ENCODE peak calls at places on chromosomes 12 and 14, in four cellular contexts. F is HCT116, G is fibroblast of lung, O is SK-N-SH. Z is an unnamed sample.

GRCh38 chr14:61864329-61864898 is 102.2 kb downstream of the SNAPC1 start:
- DNase-seq in G (no peak), O (no peak), F (no peak), Z (no peak)

GRCh38 chr14:58283730-58284129 is 14.6 kb upstream of the ARID4A start:
- DNase-seq in F (no peak), O (no peak), G (no peak), Z (no peak)

GRCh38 chr12:111313833-111314259 is 55.0 kb downstream of the PHETA1 start:
- DNase-seq in G (peak; percentile 42), O (peak; percentile 93), F (peak; percentile 63), Z (peak; percentile 99)

GRCh38 chr12:81520064-81520945 is 238.8 kb downstream of the PPFIA2 start:
- DNase-seq in O (no peak), F (no peak), G (peak; percentile 23), Z (peak; percentile 11)

GRCh38 chr12:52285851-52286530 is 5.3 kb downstream of the KRT81 start:
- DNase-seq in O (no peak), F (no peak), G (no peak), Z (no peak)

GRCh38 chr12:122895290-122895689 is 634 bp downstream of the VPS37B start:
- DNase-seq in F (no peak), O (peak; percentile 38), G (no peak), Z (no peak)

GRCh38 chr12:110582286-110583136 is 607 bp downstream of the PPTC7 start:
- DNase-seq in G (peak; percentile 52), F (no peak), O (peak; percentile 84), Z (peak; percentile 87)

GRCh38 chr14:75268638-75269550 is 9.7 kb upstream of the FOS start:
- DNase-seq in F (no peak), O (no peak), G (no peak), Z (no peak)

GRCh38 chr12:2239376-2240010 is 186.7 kb downstream of the CACNA1C start:
- DNase-seq in G (no peak), O (peak; percentile 52), F (no peak), Z (no peak)

GRCh38 chr12:55034218-55034617 is 14.4 kb downstream of the NEUROD4 start:
- DNase-seq in O (no peak), G (no peak), F (no peak), Z (no peak)

GRCh38 chr12:79451988-79452387 is 238.8 kb downstream of the PAWR start:
- DNase-seq in F (no peak), G (peak; percentile 92), O (peak; percentile 23), Z (peak; percentile 78)

GRCh38 chr12:124545508-124546418 is 21.6 kb downstream of the NCOR2 start:
- DNase-seq in G (peak; percentile 92), F (no peak), O (no peak), Z (peak; percentile 98)

GRCh38 chr14:90556050-90556477 is 159.2 kb downstream of the CALM1 start:
- DNase-seq in F (no peak), G (no peak), O (peak; percentile 64), Z (no peak)

GRCh38 chr12:122003646-122004611 is 17.8 kb upstream of the BCL7A start:
- DNase-seq in G (peak; percentile 81), O (no peak), F (no peak), Z (peak; percentile 90)

GRCh38 chr14:54329082-54329695 is 67.6 kb upstream of the CDKN3 start:
- DNase-seq in G (peak; percentile 72), F (peak; percentile 29), O (no peak), Z (no peak)

GRCh38 chr12:118183711-118184110 is 47.8 kb downstream of the PEBP1 start:
- DNase-seq in O (no peak), F (no peak), G (peak; percentile 14), Z (no peak)

GRCh38 chr12:26798013-26798412 is 35.0 kb downstream of the ITPR2 start:
- DNase-seq in O (no peak), F (no peak), G (peak; percentile 75), Z (no peak)

GRCh38 chr14:45199246-45199645 is 53.8 kb downstream of the MIS18BP1 start:
- DNase-seq in O (no peak), F (no peak), G (peak; percentile 92), Z (no peak)

GRCh38 chr14:96198430-96199133 is 6.1 kb upstream of the BDKRB2 start:
- DNase-seq in G (no peak), O (no peak), F (no peak), Z (no peak)

GRCh38 chr14:100417466-100417865 is 94.3 kb downstream of the SLC25A47 start:
- DNase-seq in G (peak; percentile 95), F (peak; percentile 63), O (peak; percentile 85), Z (peak; percentile 97)

GRCh38 chr12:2858944-2859352 is 2.1 kb upstream of the TEX52 start:
- DNase-seq in G (no peak), O (no peak), F (no peak), Z (no peak)

GRCh38 chr12:88266851-88267360 is 124.8 kb downstream of the TMTC3 start:
- DNase-seq in G (no peak), O (no peak), F (no peak), Z (peak; percentile 1)

GRCh38 chr12:98863167-98863566 is 218.1 kb downstream of the APAF1 start:
- DNase-seq in F (no peak), O (no peak), G (no peak), Z (no peak)

GRCh38 chr14:39097159-39097558 is 5.9 kb downstream of the SEC23A start:
- DNase-seq in O (no peak), F (no peak), G (peak; percentile 89), Z (peak; percentile 73)

GRCh38 chr14:93914278-93914677 is 12.9 kb upstream of the FAM181A start:
- DNase-seq in F (no peak), O (no peak), G (no peak), Z (no peak)

GRCh38 chr14:101502761-101503392 is 58.4 kb upstream of the DIO3 start:
- DNase-seq in F (no peak), G (no peak), O (no peak), Z (peak; percentile 73)

GRCh38 chr12:55060470-55060869 is 40.7 kb downstream of the NEUROD4 start:
- DNase-seq in O (no peak), G (no peak), F (no peak), Z (no peak)

GRCh38 chr14:90454041-90455000 is 57.5 kb downstream of the CALM1 start:
- DNase-seq in F (peak; percentile 57), O (peak; percentile 95), G (peak; percentile 92), Z (peak; percentile 98)

GRCh38 chr14:90677484-90678045 is 138.7 kb downstream of the TTC7B start:
- DNase-seq in F (no peak), O (no peak), G (peak; percentile 79), Z (peak; percentile 84)

GRCh38 chr14:41868396-41868795 is 261.7 kb downstream of the LRFN5 start:
- DNase-seq in O (no peak), F (no peak), G (peak; percentile 24), Z (no peak)

GRCh38 chr14:28773917-28774691 is 7.5 kb downstream of the FOXG1 start:
- DNase-seq in G (peak; percentile 57), O (no peak), F (no peak), Z (no peak)

GRCh38 chr12:121476477-121476876 is 76.6 kb downstream of the RNF34 start:
- DNase-seq in F (no peak), G (no peak), O (no peak), Z (no peak)

GRCh38 chr14:101525646-101526527 is 35.4 kb upstream of the DIO3 start:
- DNase-seq in F (no peak), O (peak; percentile 75), G (no peak), Z (no peak)

GRCh38 chr14:94394594-94395305 is 6.3 kb upstream of the SERPINA1 start:
- DNase-seq in G (peak; percentile 69), F (no peak), O (no peak), Z (peak; percentile 87)

GRCh38 chr12:92472198-92472597 is 230.6 kb upstream of the PLEKHG7 start:
- DNase-seq in F (no peak), O (no peak), G (peak; percentile 66), Z (no peak)

GRCh38 chr14:90561031-90561430 is 164.2 kb downstream of the CALM1 start:
- DNase-seq in F (no peak), O (no peak), G (no peak), Z (no peak)

GRCh38 chr14:71659165-71659564 is 273.1 kb upstream of the RGS6 start:
- DNase-seq in F (no peak), O (no peak), G (peak; percentile 55), Z (no peak)

GRCh38 chr14:63770187-63770807 is 42.4 kb upstream of the SGPP1 start:
- DNase-seq in F (peak; percentile 36), G (peak; percentile 41), O (peak; percentile 53), Z (peak; percentile 81)

GRCh38 chr14:105020815-105021655 is at the start of gene CDCA4:
- DNase-seq in F (peak; percentile 89), G (peak; percentile 90), O (peak; percentile 100), Z (peak; percentile 100)
- TF ChIP-seq CTCF in F (no peak), G (no peak), O (no peak), Z (no peak)

DNA sequence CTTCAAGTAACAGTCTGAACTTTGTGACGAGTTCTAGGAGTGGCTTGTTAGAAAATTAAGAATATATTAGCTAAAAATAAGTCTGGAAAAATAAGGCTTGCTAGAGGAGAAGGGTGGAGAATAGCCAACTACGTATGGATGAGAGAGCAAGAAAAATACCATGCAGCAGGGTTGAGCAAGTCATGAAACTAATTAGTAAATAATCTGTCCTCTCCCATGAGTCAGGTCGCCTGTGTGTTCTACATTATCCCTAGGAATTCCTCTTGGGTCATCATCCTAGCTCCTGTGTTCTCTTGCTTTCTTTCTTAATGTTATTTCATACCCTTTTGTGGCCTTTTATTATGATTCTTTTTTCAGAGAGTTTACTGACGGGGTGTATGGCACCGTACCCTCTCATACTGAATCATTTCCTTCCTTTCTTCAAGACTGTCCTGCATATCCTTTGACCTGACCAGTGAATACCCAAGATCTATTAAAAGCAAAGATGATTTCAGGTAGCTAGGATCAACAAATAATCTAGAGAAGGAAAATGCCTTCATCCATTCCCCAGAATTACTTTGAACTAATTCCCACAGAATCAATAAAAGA is 177.2 kb upstream of the NPAS3 start:
- DNase-seq in O (no peak), F (no peak), G (peak; percentile 51), Z (no peak)
- H2AFZ ChIP-seq in O (peak overlapping the region; percentile 53), F (no peak overlapping the region), G (no peak overlapping the region), Z (peak overlapping the region; percentile 36)

DNA sequence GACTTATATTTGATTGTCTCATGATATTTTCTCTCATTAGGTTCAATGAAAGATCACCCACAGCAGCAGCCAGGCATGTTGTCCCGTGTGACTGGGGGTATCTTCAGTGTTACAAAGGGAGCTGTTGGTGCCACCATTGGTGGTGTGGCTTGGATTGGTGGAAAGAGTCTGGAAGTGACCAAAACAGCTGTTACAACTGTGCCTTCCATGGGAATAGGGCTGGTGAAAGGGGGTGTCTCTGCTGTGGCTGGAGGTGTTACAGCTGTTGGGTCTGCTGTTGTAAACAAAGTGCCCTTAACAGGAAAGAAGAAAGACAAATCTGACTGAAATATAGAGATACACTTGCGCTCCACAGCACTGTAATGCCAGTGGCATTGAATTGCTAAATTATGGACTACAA is 15.4 kb downstream of the TMEM263 start:
- DNase-seq in G (no peak), O (no peak), F (no peak), Z (no peak)
- H4K20me1 ChIP-seq in G (peaks cover 3% of the 10 kb centered on the region), O (peaks cover 64% of the 10 kb centered on the region), F (no peaks in the 10 kb centered on the region), Z (peaks cover 83% of the 10 kb centered on the region)

GRCh38 chr12:42648061-42648460 is 58.5 kb upstream of the PRICKLE1 start:
- DNase-seq in G (peak; percentile 62), O (no peak), F (no peak), Z (no peak)
- TF ChIP-seq CTCF in G (no peak), O (no peak), F (no peak), Z (no peak)